ENCODE peak calls at places on chromosome 15, in six cellular contexts. E is astrocyte, N is OCI-LY7, X is mammary epithelial cell, G is IMR-90, K is neural progenitor cell. J is an unnamed sample. For H4K20me1, the result is how much of the 10 kb centered on the place peaks cover.

GRCh38 chr15:40290540-40291087 is 7.8 kb upstream of the ANKRD63 start:
- DNase-seq in E (no peak), N (no peak), X (no peak), G (no peak), K (no peak), J (peak)

GRCh38 chr15:81410318-81410753 is 36.3 kb upstream of the TMC3 start:
- DNase-seq in E (peak), N (peak), X (peak), G (peak), K (peak), J (peak)

GRCh38 chr15:34616613-34617012 is 33.2 kb upstream of the GOLGA8B start:
- DNase-seq in E (peak), N (no peak), X (peak), G (peak), K (no peak), J (peak)

GRCh38 chr15:77519540-77519939 is 98.9 kb downstream of the HMG20A start:
- DNase-seq in E (no peak), N (no peak), X (no peak), G (peak), K (no peak), J (no peak)

GRCh38 chr15:65827065-65827464 is 35.0 kb upstream of the DENND4A start:
- DNase-seq in E (no peak), N (no peak), X (no peak), G (no peak), K (peak), J (peak)

GRCh38 chr15:94383706-94384105 is 152.3 kb downstream of the MCTP2 start:
- DNase-seq in E (no peak), N (no peak), X (peak), G (peak), K (no peak), J (no peak)

GRCh38 chr15:41490355-41490754 is 3.3 kb upstream of the ITPKA start:
- DNase-seq in E (peak), N (no peak), X (peak), G (peak), K (no peak), J (no peak)

GRCh38 chr15:49215768-49216739 is 46.0 kb downstream of the GALK2 start:
- DNase-seq in E (no peak), N (peak), X (peak), G (no peak), K (peak), J (peak)

GRCh38 chr15:60994842-60995495 is 234.1 kb downstream of the RORA start:
- DNase-seq in E (no peak), N (no peak), X (no peak), G (no peak), K (no peak), J (no peak)

GRCh38 chr15:80779658-80780415 is 667 bp downstream of the CEMIP start:
- DNase-seq in E (peak), N (no peak), X (peak), G (peak), K (peak), J (peak)

GRCh38 chr15:43046484-43046883 is 59.4 kb downstream of the UBR1 start:
- DNase-seq in E (no peak), N (no peak), X (no peak), G (no peak), K (no peak), J (no peak)

GRCh38 chr15:73784299-73784698 is 31.1 kb upstream of the INSYN1 start:
- DNase-seq in E (no peak), N (no peak), X (no peak), G (no peak), K (no peak), J (no peak)

GRCh38 chr15:77454956-77455355 is 34.3 kb downstream of the HMG20A start:
- DNase-seq in E (no peak), N (no peak), X (no peak), G (no peak), K (no peak), J (no peak)

GRCh38 chr15:74543583-74543982 is 2.6 kb downstream of the ARID3B start:
- DNase-seq in E (no peak), N (peak), X (no peak), G (no peak), K (no peak), J (peak)

GRCh38 chr15:94015324-94015723 is 216.0 kb upstream of the MCTP2 start:
- DNase-seq in E (peak), N (no peak), X (no peak), G (no peak), K (no peak), J (no peak)

GRCh38 chr15:43903864-43904290 is 77.1 kb downstream of the WDR76 start:
- DNase-seq in E (peak), N (peak), X (peak), G (peak), K (peak), J (peak)

GRCh38 chr15:72009207-72009606 is 108.7 kb downstream of the MYO9A start:
- DNase-seq in E (no peak), N (no peak), X (no peak), G (no peak), K (no peak), J (peak)

GRCh38 chr15:62612183-62612733 is 430.3 kb upstream of the TPM1 start:
- DNase-seq in E (no peak), N (no peak), X (no peak), G (no peak), K (no peak), J (no peak)
- H4K20me1 ChIP-seq in E (under half), N (under half), X (under half), G (under half), K (under half), J (under half)

GRCh38 chr15:68279218-68279533 is 1.6 kb downstream of the FEM1B start:
- DNase-seq in E (no peak), N (no peak), X (no peak), G (no peak), K (no peak), J (no peak)
- H4K20me1 ChIP-seq in E (half or more), N (under half), X (under half), G (half or more), K (under half), J (under half)

GRCh38 chr15:68285243-68285980 is 7.9 kb downstream of the FEM1B start:
- DNase-seq in E (no peak), N (no peak), X (no peak), G (no peak), K (no peak), J (peak)

GRCh38 chr15:68281008-68281407 is 3.5 kb downstream of the FEM1B start:
- DNase-seq in E (no peak), N (no peak), X (no peak), G (no peak), K (no peak), J (no peak)

GRCh38 chr15:68286256-68286655 is 8.7 kb downstream of the FEM1B start:
- DNase-seq in E (no peak), N (no peak), X (no peak), G (no peak), K (no peak), J (no peak)

GRCh38 chr15:68279779-68280745 is 2.5 kb downstream of the FEM1B start:
- DNase-seq in E (no peak), N (no peak), X (peak), G (no peak), K (no peak), J (peak)

DNA sequence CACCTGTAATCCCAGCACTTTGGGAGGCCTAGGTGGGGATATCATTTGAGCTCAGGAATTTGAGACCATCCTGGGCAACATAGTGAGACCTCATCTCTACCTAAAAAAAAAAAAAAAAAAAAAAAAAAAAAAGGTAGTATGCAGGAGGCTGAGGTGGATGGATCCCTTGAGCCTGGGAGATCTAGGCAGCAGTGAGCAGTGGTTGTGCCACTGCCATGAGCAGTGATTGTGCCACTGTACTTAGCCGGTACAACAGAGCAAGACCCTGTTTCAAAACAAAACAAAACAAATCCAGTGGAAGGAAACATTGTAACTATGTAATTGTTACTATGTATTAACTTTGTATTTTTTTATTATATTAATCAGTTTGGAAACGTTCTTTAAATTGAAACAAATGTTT is 5.9 kb downstream of the FEM1B start:
- DNase-seq in E (no peak), N (no peak), X (no peak), G (no peak), K (no peak), J (no peak)
- H4K20me1 ChIP-seq in E (half or more), N (under half), X (under half), G (half or more), K (half or more), J (under half)

GRCh38 chr15:51310064-51310463 is 28.3 kb downstream of the CYP19A1 start:
- DNase-seq in E (peak), N (no peak), X (no peak), G (peak), K (no peak), J (no peak)
- H4K20me1 ChIP-seq in E (under half), N (under half), X (under half), G (under half), K (under half), J (under half)

GRCh38 chr15:68389041-68389930 is 42.7 kb downstream of the ITGA11 start:
- DNase-seq in E (no peak), N (no peak), X (no peak), G (no peak), K (no peak), J (peak)

GRCh38 chr15:68386587-68387287 is 45.2 kb downstream of the ITGA11 start:
- DNase-seq in E (no peak), N (no peak), X (no peak), G (no peak), K (no peak), J (no peak)

GRCh38 chr15:68385240-68385561 is 46.8 kb downstream of the ITGA11 start:
- DNase-seq in E (no peak), N (no peak), X (no peak), G (no peak), K (no peak), J (no peak)

GRCh38 chr15:68385671-68386586 is 46.0 kb downstream of the ITGA11 start:
- DNase-seq in E (no peak), N (no peak), X (no peak), G (no peak), K (no peak), J (no peak)

GRCh38 chr15:68387288-68388143 is 44.4 kb downstream of the ITGA11 start:
- DNase-seq in E (no peak), N (no peak), X (no peak), G (peak), K (no peak), J (no peak)
- H4K20me1 ChIP-seq in E (under half), N (under half), X (under half), G (under half), K (under half), J (under half)